ENCODE peak calls at places on chromosomes 7 and 10, in nine cellular contexts. R is uterus, K is left ventricle myocardium inferior, U is spleen, A is GM13977, T is neural crest cell, G is fibroblast of the aortic adventitia, Q is nephron progenitor cell, Y is fibroblast of lung. I is an unnamed sample.

GRCh38 chr10:68406815-68407585 is at the start of gene RUFY2:
- DNase-seq in R (peak; percentile 84), K (peak; percentile 82), U (peak; percentile 96), A (peak; percentile 93), T (peak; percentile 81), G (peak; percentile 73), Q (peak; percentile 85), Y (peak; percentile 75), I (peak; percentile 82)

GRCh38 chr10:105328441-105328840 is 687.4 kb downstream of the SORCS3 start:
- DNase-seq in R (no peak), K (no peak), U (no peak), A (no peak), T (no peak), G (peak; percentile 79), Q (no peak), Y (no peak), I (no peak)

GRCh38 chr7:83946801-83947200 is 247.8 kb downstream of the SEMA3A start:
- DNase-seq in R (no peak), K (no peak), U (no peak), A (no peak), T (no peak), G (no peak), Q (no peak), Y (no peak), I (no peak)

GRCh38 chr7:2621061-2621828 is 10.5 kb upstream of the TTYH3 start:
- DNase-seq in R (peak; percentile 84), K (peak; percentile 75), U (peak; percentile 82), A (no peak), T (no peak), G (peak; percentile 66), Q (peak; percentile 54), Y (peak; percentile 70), I (peak; percentile 69)

GRCh38 chr10:90963331-90963730 is 42.4 kb upstream of the ANKRD1 start:
- DNase-seq in R (no peak), K (no peak), U (no peak), A (no peak), T (no peak), G (no peak), Q (no peak), Y (no peak), I (no peak)

GRCh38 chr7:19305698-19306097 is 160.5 kb upstream of the FERD3L start:
- DNase-seq in R (no peak), K (no peak), U (no peak), A (peak; percentile 4), T (no peak), G (no peak), Q (no peak), Y (no peak), I (no peak)

GRCh38 chr10:118667732-118668131 is 72.3 kb upstream of the PRLHR start:
- DNase-seq in R (no peak), K (no peak), U (no peak), A (no peak), T (no peak), G (no peak), Q (no peak), Y (no peak), I (no peak)

GRCh38 chr10:116272497-116273221 is at the start of gene GFRA1:
- DNase-seq in R (peak; percentile 52), K (peak; percentile 27), U (no peak), A (peak; percentile 58), T (peak; percentile 36), G (no peak), Q (peak; percentile 64), Y (peak; percentile 18), I (no peak)

GRCh38 chr7:55589905-55590304 is 17.6 kb upstream of the VOPP1 start:
- DNase-seq in R (no peak), K (no peak), U (no peak), A (no peak), T (no peak), G (no peak), Q (no peak), Y (no peak), I (no peak)

GRCh38 chr10:118763202-118763988 is 8.6 kb upstream of the CACUL1 start:
- DNase-seq in R (no peak), K (no peak), U (no peak), A (no peak), T (no peak), G (no peak), Q (peak; percentile 32), Y (no peak), I (no peak)

GRCh38 chr10:119090968-119091367 is 10.4 kb upstream of the EIF3A start:
- DNase-seq in R (no peak), K (no peak), U (no peak), A (no peak), T (no peak), G (peak; percentile 92), Q (no peak), Y (peak; percentile 85), I (no peak)

GRCh38 chr10:24465899-24466615 is 257.1 kb downstream of the KIAA1217 start:
- DNase-seq in R (no peak), K (no peak), U (no peak), A (peak; percentile 22), T (no peak), G (peak; percentile 87), Q (no peak), Y (peak; percentile 92), I (peak; percentile 55)

DNA sequence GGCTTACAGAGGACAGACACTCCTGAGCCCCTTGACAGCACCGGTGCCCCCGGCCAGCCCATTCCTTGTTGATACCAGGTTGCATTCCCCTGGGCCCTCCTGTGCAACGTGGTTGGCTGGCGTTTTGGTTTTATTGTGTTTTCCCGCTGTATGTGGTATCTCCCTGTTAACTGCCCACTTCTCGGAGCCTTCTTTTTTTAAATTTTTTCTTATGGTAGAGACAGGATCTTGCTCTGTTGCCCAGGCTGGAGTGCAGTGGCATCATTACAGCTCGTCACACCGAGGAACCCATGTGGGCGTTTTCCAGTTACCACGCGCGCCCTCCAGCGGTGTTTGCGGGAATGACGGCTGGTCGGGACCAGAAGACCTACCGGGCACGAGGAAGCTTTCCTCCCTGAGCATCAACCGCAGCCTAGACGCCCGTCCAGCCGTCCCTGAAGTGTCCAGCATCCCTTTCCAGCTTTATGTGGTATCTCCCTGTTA is 16.9 kb upstream of the ZFAND2A start:
- DNase-seq in R (no peak), K (peak; percentile 62), U (peak; percentile 90), A (peak; percentile 80), T (peak; percentile 79), G (peak; percentile 50), Q (peak; percentile 77), Y (peak; percentile 58), I (peak; percentile 55)
- TF ChIP-seq CTCF in R (peak; percentile 7), K (peak; percentile 62), U (peak; percentile 39), A (peak; percentile 84), T (peak; percentile 68), G (peak; percentile 68), Q (peak; percentile 58), Y (peak; percentile 32), I (peak; percentile 48)

GRCh38 chr7:50785346-50785745 is 2.6 kb upstream of the GRB10 start:
- DNase-seq in R (no peak), K (no peak), U (no peak), A (no peak), T (no peak), G (no peak), Q (no peak), Y (no peak), I (no peak)

GRCh38 chr7:50791363-50791762 is 8.7 kb upstream of the GRB10 start:
- DNase-seq in R (no peak), K (no peak), U (no peak), A (no peak), T (no peak), G (peak; percentile 31), Q (no peak), Y (no peak), I (no peak)

GRCh38 chr7:50788393-50788792 is 5.7 kb upstream of the GRB10 start:
- DNase-seq in R (no peak), K (no peak), U (no peak), A (no peak), T (no peak), G (no peak), Q (no peak), Y (no peak), I (no peak)

GRCh38 chr7:50783801-50784507 is 1.3 kb upstream of the GRB10 start:
- DNase-seq in R (no peak), K (no peak), U (no peak), A (no peak), T (no peak), G (no peak), Q (no peak), Y (peak; percentile 17), I (no peak)

GRCh38 chr7:50787825-50788224 is 5.1 kb upstream of the GRB10 start:
- DNase-seq in R (no peak), K (no peak), U (no peak), A (no peak), T (no peak), G (no peak), Q (no peak), Y (no peak), I (no peak)
- TF ChIP-seq CTCF in R (no peak), K (no peak), U (no peak), A (no peak), T (no peak), G (no peak), Q (no peak), Y (no peak), I (no peak)

DNA sequence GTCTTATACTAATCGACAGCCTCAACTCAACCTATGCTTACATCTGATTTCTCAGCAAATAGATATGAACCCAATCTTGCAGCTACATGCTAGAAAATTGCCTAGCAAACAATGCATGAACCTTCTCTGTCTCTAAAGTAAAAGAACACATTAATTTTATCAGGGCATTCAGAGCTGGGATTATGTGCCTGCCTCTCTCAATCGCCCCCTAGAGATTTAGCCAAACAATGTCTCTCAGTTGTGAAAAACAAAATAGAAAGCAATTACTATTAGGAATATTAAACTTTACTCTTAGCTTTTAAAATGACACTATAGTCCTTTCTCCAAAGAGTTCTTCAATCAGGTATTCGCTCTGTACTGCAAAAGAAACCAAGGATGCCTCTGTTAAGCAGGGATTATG is 737.1 kb downstream of the PARD3 start:
- DNase-seq in R (no peak), K (no peak), U (no peak), A (no peak), T (no peak), G (no peak), Q (no peak), Y (no peak), I (no peak)
- TF ChIP-seq CTCF in R (no peak), K (peak; percentile 15), U (no peak), A (no peak), T (no peak), G (peak; percentile 39), Q (no peak), Y (peak; percentile 16), I (no peak)

DNA sequence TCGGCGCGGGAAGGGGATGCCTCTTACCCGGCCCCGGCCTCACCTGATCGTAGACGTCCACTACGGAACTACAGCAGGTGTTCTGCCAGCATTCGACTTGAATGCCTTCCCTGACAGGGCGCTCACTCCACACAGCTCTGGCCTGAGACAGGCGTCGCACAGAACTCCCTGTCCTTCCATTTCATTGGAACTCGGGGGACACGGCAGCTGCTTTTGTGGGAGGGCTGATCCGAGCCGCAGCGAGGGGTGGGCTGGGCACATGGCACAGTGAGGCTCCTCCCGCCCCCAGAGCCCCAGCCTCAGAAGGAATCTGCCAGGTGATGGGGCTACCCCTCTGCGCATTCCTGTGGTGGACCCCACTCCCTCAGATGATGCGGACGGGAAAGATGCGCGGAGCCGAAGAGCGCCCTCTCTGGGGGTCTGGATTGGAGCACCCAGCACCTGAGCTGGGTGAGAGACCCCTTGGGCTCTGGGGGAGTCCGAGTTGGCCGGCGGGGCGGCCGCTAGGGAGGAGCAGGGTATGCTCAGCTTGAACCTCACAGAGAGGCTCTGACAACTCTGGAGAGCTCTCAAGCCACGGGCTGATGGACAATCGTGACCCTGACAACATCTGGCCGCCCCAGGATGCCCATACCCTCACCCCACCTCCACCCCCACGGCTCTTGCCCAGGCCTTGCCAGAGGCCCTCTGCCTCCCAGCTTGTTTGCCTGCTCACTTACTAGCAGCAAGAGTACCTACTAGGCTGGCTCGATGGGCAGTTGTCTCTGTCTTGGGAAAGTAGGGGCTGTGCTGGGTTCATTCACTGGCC is 36.6 kb downstream of the RASGEF1A start:
- DNase-seq in R (peak; percentile 4), K (peak; percentile 5), U (peak; percentile 73), A (no peak), T (no peak), G (no peak), Q (peak; percentile 8), Y (no peak), I (no peak)
- TF ChIP-seq CTCF in R (no peak), K (no peak), U (no peak), A (no peak), T (no peak), G (no peak), Q (no peak), Y (no peak), I (no peak)